ENCODE peak calls at places on chromosomes 2 and 18, in four cellular contexts. One of them, this sample, is unnamed.

GRCh38 chr2:96594701-96595152 is 43.4 kb downstream of the KANSL3 start:
- DNase-seq in IMR-90: no peak
- DNase-seq in lower leg skin: no peak
- DNase-seq in upper lobe of right lung: no peak
- DNase-seq in this sample: no peak

GRCh38 chr2:110114007-110114591 is 1.5 kb downstream of the MALL start:
- DNase-seq in IMR-90: no peak
- DNase-seq in lower leg skin: no peak
- DNase-seq in upper lobe of right lung: peak; percentile 81
- DNase-seq in this sample: no peak

GRCh38 chr2:2744958-2745715 is 414.1 kb upstream of the MYT1L start:
- DNase-seq in IMR-90: no peak
- DNase-seq in lower leg skin: no peak
- DNase-seq in upper lobe of right lung: no peak
- DNase-seq in this sample: no peak

GRCh38 chr2:48883661-48884060 is 128.1 kb upstream of the LHCGR start:
- DNase-seq in IMR-90: peak; percentile 10
- DNase-seq in lower leg skin: no peak
- DNase-seq in upper lobe of right lung: no peak
- DNase-seq in this sample: no peak

GRCh38 chr2:205411558-205411957 is 270.7 kb upstream of the NRP2 start:
- DNase-seq in IMR-90: no peak
- DNase-seq in lower leg skin: no peak
- DNase-seq in upper lobe of right lung: no peak
- DNase-seq in this sample: no peak

GRCh38 chr2:38154395-38154794 is 78.4 kb upstream of the CYP1B1 start:
- DNase-seq in IMR-90: no peak
- DNase-seq in lower leg skin: no peak
- DNase-seq in upper lobe of right lung: no peak
- DNase-seq in this sample: no peak

GRCh38 chr2:8454797-8455196 is 227.1 kb upstream of the ID2 start:
- DNase-seq in IMR-90: no peak
- DNase-seq in lower leg skin: no peak
- DNase-seq in upper lobe of right lung: no peak
- DNase-seq in this sample: no peak

GRCh38 chr2:74081030-74081429 is 66.7 kb downstream of the BOLA3 start:
- DNase-seq in IMR-90: peak; percentile 37
- DNase-seq in lower leg skin: no peak
- DNase-seq in upper lobe of right lung: no peak
- DNase-seq in this sample: no peak

GRCh38 chr2:207352978-207353377 is 176.8 kb upstream of the CREB1 start:
- DNase-seq in IMR-90: peak; percentile 20
- DNase-seq in lower leg skin: no peak
- DNase-seq in upper lobe of right lung: no peak
- DNase-seq in this sample: no peak

GRCh38 chr18:75170022-75170789 is 38.7 kb downstream of the PTGR3 start:
- DNase-seq in IMR-90: no peak
- DNase-seq in lower leg skin: peak; percentile 10
- DNase-seq in upper lobe of right lung: no peak
- DNase-seq in this sample: no peak

GRCh38 chr18:74906189-74906588 is 302.8 kb downstream of the PTGR3 start:
- DNase-seq in IMR-90: peak; percentile 96
- DNase-seq in lower leg skin: no peak
- DNase-seq in upper lobe of right lung: no peak
- DNase-seq in this sample: no peak

DNA sequence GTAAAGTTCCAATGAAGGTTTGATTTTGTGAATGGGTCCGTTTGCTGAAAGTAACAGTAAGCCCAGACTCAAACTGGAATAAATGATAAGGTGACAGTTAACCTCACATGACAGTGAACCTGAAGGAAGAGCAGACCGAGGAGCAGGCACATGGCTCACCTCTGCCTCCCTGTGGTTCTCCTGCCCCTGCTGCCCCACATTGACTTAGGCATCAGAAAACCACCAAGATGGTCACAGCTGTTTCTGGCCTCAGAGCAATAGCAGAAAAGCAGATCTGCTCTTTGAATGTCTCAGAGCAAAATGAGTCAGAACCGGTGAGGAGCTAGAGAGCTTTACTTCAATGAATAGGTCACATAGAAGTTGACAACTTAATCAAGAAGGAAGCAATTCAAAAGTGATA is 487.6 kb downstream of the METTL4 start:
- DNase-seq in IMR-90: no peak
- DNase-seq in lower leg skin: no peak
- DNase-seq in upper lobe of right lung: no peak
- DNase-seq in this sample: no peak
- TF ChIP-seq CTCF in IMR-90: no peak
- TF ChIP-seq CTCF in lower leg skin: no peak
- TF ChIP-seq CTCF in upper lobe of right lung: peak; percentile 12
- TF ChIP-seq CTCF in this sample: no peak

DNA sequence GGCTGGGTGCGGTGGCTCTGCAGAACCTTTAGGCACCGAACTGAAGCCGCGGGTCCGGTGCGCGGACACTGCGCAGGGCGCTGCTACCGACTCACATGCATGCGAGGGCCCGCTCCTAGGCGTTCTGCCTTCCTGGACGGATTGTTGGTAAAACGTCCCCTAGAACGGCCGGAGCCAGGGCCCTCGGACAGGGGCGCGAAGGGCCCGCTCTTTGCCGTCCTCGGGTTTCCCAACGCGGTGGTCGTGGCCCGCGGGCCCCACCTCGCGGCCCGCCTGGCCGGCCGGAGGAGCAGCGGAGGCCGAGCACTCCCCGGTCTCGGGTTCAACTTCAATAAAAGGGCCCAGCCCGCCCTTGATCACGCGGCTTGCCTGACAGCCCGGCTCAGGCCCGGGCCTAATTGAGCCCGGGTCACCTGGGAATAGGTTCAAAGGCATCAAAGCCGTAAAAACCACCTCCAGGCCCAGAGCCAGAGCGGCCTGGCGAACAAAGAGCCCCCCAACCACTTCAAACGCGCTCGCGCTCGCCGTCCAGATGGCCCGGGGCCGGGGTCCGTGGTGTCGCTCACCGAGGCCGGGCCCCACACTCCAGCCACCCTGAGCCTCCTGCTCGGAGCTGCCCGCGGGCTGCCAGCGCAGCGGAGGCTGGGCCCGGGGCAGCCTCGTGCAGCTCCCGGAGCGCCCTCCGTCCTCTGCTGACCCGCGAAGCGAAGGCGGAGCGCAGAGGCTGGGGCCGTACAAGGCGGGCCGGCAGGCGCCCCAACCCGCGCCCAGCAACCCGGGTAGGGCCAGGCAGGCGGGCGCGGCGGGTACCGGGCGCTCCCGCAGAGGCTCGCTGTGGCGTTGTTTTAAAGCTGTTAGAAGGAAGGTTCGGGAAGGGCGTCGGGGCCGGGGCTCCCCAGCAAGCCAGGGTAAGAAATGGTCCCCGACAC is 1.1 kb upstream of the TWIST2 start:
- DNase-seq in IMR-90: no peak
- DNase-seq in lower leg skin: no peak
- DNase-seq in upper lobe of right lung: no peak
- DNase-seq in this sample: no peak
- TF ChIP-seq CTCF in IMR-90: no peak
- TF ChIP-seq CTCF in lower leg skin: no peak
- TF ChIP-seq CTCF in upper lobe of right lung: no peak
- TF ChIP-seq CTCF in this sample: no peak

DNA sequence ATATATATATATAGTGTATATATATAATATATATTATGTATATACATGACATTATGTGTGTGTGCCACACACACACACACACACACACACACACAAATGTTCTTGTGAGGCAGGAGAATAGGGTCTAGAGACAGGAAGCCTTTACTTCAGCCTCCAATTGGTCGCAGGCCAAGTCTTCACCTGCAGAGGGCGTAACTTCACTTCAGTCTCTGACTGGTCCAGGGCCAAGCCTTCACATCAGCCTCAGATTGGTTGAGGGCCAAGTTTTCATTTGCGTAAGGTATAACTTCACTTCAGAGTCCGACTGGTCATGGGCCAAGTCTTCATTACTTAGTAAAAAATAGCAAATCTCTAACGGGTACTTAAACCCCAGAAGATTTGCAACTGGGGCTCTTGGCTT is 13.2 kb upstream of the SS18 start:
- DNase-seq in IMR-90: no peak
- DNase-seq in lower leg skin: peak; percentile 18
- DNase-seq in upper lobe of right lung: peak; percentile 71
- DNase-seq in this sample: no peak
- TF ChIP-seq CTCF in IMR-90: no peak
- TF ChIP-seq CTCF in lower leg skin: no peak
- TF ChIP-seq CTCF in upper lobe of right lung: no peak
- TF ChIP-seq CTCF in this sample: no peak

GRCh38 chr2:18889565-18890332 is 300.4 kb upstream of the NT5C1B start:
- DNase-seq in IMR-90: no peak
- DNase-seq in lower leg skin: no peak
- DNase-seq in upper lobe of right lung: no peak
- DNase-seq in this sample: no peak

GRCh38 chr2:18885457-18885856 is 296.1 kb upstream of the NT5C1B start:
- DNase-seq in IMR-90: no peak
- DNase-seq in lower leg skin: no peak
- DNase-seq in upper lobe of right lung: no peak
- DNase-seq in this sample: no peak

GRCh38 chr2:18883626-18884456 is 294.5 kb upstream of the NT5C1B start:
- DNase-seq in IMR-90: peak; percentile 62
- DNase-seq in lower leg skin: no peak
- DNase-seq in upper lobe of right lung: no peak
- DNase-seq in this sample: no peak
- TF ChIP-seq CTCF in IMR-90: peak; percentile 54
- TF ChIP-seq CTCF in lower leg skin: no peak
- TF ChIP-seq CTCF in upper lobe of right lung: peak; percentile 47
- TF ChIP-seq CTCF in this sample: no peak